ENCODE peak calls at places on chromosomes 1 and 21, in four cellular contexts. Y is NCI-H2227 treated with DMSO at 0.1 percent for 48 hours, N is endothelial cell, G is fibroblast of lung. F is an unnamed sample.

GRCh38 chr1:97489834-97490233 is 431.0 kb downstream of the DPYD start:
- DNase-seq in G (peak), N (no peak), Y (no peak), F (no peak)

GRCh38 chr1:59499273-59499955 is 202.5 kb downstream of the FGGY start:
- DNase-seq in N (no peak), G (peak), Y (no peak), F (no peak)

GRCh38 chr1:67339623-67340343 is 32.1 kb downstream of the IL12RB2 start:
- DNase-seq in G (peak), Y (no peak), N (no peak), F (peak)

GRCh38 chr1:91920001-91920400 is 29.2 kb upstream of the BRDT start:
- DNase-seq in N (no peak), Y (no peak), G (no peak), F (no peak)

GRCh38 chr1:186060226-186060625 is 314.8 kb downstream of the TPR start:
- DNase-seq in N (no peak), Y (no peak), G (no peak), F (no peak)

GRCh38 chr21:42218836-42219605 is at the start of gene ABCG1:
- DNase-seq in Y (peak), N (peak), G (peak), F (no peak)

GRCh38 chr1:52238474-52238873 is 96.6 kb downstream of the ZFYVE9 start:
- DNase-seq in Y (no peak), N (no peak), G (peak), F (no peak)

GRCh38 chr1:106360252-106360651 is 696.2 kb upstream of the PRMT6 start:
- DNase-seq in G (no peak), N (no peak), Y (no peak), F (no peak)

GRCh38 chr1:11571906-11572616 is 82.2 kb downstream of the FBXO2 start:
- DNase-seq in G (no peak), Y (no peak), N (peak), F (no peak)

GRCh38 chr1:215273838-215274516 is 191.4 kb downstream of the KCNK2 start:
- DNase-seq in N (no peak), G (peak), Y (no peak), F (peak)

GRCh38 chr21:44301093-44301492 is 1.2 kb downstream of the PFKL start:
- DNase-seq in N (no peak), Y (no peak), G (no peak), F (no peak)

GRCh38 chr1:19140465-19140864 is 69.6 kb downstream of the UBR4 start:
- DNase-seq in Y (no peak), G (no peak), N (no peak), F (no peak)

GRCh38 chr1:155062151-155062686 is 1.3 kb upstream of the EFNA4 start:
- DNase-seq in N (peak), G (no peak), Y (no peak), F (no peak)

GRCh38 chr1:55089683-55090082 is 50.3 kb downstream of the PCSK9 start:
- DNase-seq in G (peak), N (no peak), Y (no peak), F (no peak)

GRCh38 chr1:99570486-99571089 is 75.3 kb upstream of the PALMD start:
- DNase-seq in Y (no peak), G (peak), N (no peak), F (no peak)

GRCh38 chr1:24744911-24745710 is at the start of gene CLIC4:
- DNase-seq in G (peak), Y (peak), N (peak), F (peak)

GRCh38 chr1:183566026-183566425 is 24.2 kb downstream of the NCF2 start:
- DNase-seq in G (no peak), N (no peak), Y (no peak), F (no peak)

GRCh38 chr1:71745326-71745725 is 537.0 kb downstream of the NEGR1 start:
- DNase-seq in G (no peak), Y (no peak), N (no peak), F (no peak)

GRCh38 chr1:206753141-206753540 is 17.4 kb upstream of the IL19 start:
- DNase-seq in Y (no peak), G (peak), N (no peak), F (no peak)

GRCh38 chr1:241518447-241519307 is 878 bp downstream of the FH start:
- DNase-seq in Y (no peak), N (peak), G (peak), F (no peak)

GRCh38 chr1:41666991-41667631 is 182.6 kb upstream of the EDN2 start:
- DNase-seq in Y (no peak), N (no peak), G (peak), F (no peak)

GRCh38 chr1:3315991-3316943 is 138.2 kb upstream of the ARHGEF16 start:
- DNase-seq in G (no peak), Y (no peak), N (no peak), F (no peak)

GRCh38 chr21:17900281-17900989 is 81.3 kb upstream of the C21orf91 start:
- DNase-seq in N (no peak), G (no peak), Y (no peak), F (no peak)

GRCh38 chr1:159092398-159092760 is 15.8 kb upstream of the AIM2 start:
- DNase-seq in G (no peak), N (no peak), Y (no peak), F (no peak)

GRCh38 chr1:60386259-60386658 is 312.7 kb upstream of the C1orf87 start:
- DNase-seq in Y (no peak), N (no peak), G (peak), F (peak)

GRCh38 chr1:108881369-108881768 is 4.6 kb downstream of the GPSM2 start:
- DNase-seq in G (peak), Y (no peak), N (no peak), F (peak)

GRCh38 chr1:33148615-33149014 is 33.2 kb downstream of the TRIM62 start:
- DNase-seq in G (no peak), N (no peak), Y (no peak), F (no peak)

GRCh38 chr1:226706664-226707063 is 32.4 kb downstream of the ITPKB start:
- DNase-seq in N (no peak), Y (no peak), G (no peak), F (no peak)